ENCODE peak calls at places on chromosomes 2 and 18, in eight cellular contexts. F is neuronal stem cell; H is right cardiac atrium; Q is colonic mucosa; N is coronary artery; Z is CD8-positive, alpha-beta memory T cell; S is endodermal cell; W is PC-9. A is an unnamed sample.
A peak's percentile ranks its signal among the peaks of the same experiment; 100 is the strongest.

GRCh38 chr2:179701524-179702110 is 159.8 kb downstream of the ZNF385B start:
- DNase-seq in F (no peak), H (no peak), W (peak; percentile 50), Z (no peak), S (no peak), Q (no peak), N (no peak), A (no peak)

GRCh38 chr2:47056875-47057731 is 98.0 kb downstream of the STPG4 start:
- DNase-seq in F (no peak), Z (no peak), S (no peak), W (no peak), H (peak; percentile 86), N (no peak), Q (peak; percentile 67), A (no peak)

GRCh38 chr2:61967262-61967661 is 61.8 kb downstream of the COMMD1 start:
- DNase-seq in Z (no peak), W (no peak), Q (no peak), H (no peak), F (no peak), S (no peak), N (no peak), A (no peak)

GRCh38 chr2:84613082-84613481 is 96.8 kb downstream of the DNAH6 start:
- DNase-seq in S (peak; percentile 66), H (no peak), F (no peak), Z (no peak), W (no peak), N (no peak), Q (peak; percentile 29), A (no peak)

GRCh38 chr2:169014780-169015179 is 16.3 kb downstream of the ABCB11 start:
- DNase-seq in F (no peak), N (no peak), Z (no peak), W (no peak), H (no peak), Q (no peak), S (no peak), A (no peak)

GRCh38 chr2:45005261-45006002 is 3.8 kb downstream of the SIX2 start:
- DNase-seq in F (no peak), H (no peak), N (no peak), W (no peak), Z (no peak), S (no peak), Q (no peak), A (no peak)

GRCh38 chr2:107543793-107544192 is 282.9 kb upstream of the RGPD4 start:
- DNase-seq in H (no peak), W (no peak), N (no peak), Q (no peak), Z (no peak), F (no peak), S (no peak), A (no peak)

GRCh38 chr2:14219306-14219705 is 413.2 kb upstream of the LRATD1 start:
- DNase-seq in H (no peak), Q (no peak), N (no peak), Z (no peak), W (no peak), S (no peak), F (no peak), A (no peak)

GRCh38 chr2:170485254-170485653 is 229.9 kb upstream of the SP5 start:
- DNase-seq in H (no peak), Q (peak; percentile 12), F (no peak), S (no peak), Z (no peak), W (no peak), N (no peak), A (no peak)

GRCh38 chr2:105404736-105405135 is 5.9 kb upstream of the FHL2 start:
- DNase-seq in Z (no peak), F (no peak), W (no peak), S (no peak), N (no peak), Q (no peak), H (no peak), A (no peak)

GRCh38 chr18:51278045-51278649 is 80.7 kb upstream of the MEX3C start:
- DNase-seq in H (no peak), W (peak; percentile 34), Z (no peak), S (peak; percentile 90), F (peak; percentile 67), Q (peak; percentile 62), N (no peak), A (peak; percentile 64)

DNA sequence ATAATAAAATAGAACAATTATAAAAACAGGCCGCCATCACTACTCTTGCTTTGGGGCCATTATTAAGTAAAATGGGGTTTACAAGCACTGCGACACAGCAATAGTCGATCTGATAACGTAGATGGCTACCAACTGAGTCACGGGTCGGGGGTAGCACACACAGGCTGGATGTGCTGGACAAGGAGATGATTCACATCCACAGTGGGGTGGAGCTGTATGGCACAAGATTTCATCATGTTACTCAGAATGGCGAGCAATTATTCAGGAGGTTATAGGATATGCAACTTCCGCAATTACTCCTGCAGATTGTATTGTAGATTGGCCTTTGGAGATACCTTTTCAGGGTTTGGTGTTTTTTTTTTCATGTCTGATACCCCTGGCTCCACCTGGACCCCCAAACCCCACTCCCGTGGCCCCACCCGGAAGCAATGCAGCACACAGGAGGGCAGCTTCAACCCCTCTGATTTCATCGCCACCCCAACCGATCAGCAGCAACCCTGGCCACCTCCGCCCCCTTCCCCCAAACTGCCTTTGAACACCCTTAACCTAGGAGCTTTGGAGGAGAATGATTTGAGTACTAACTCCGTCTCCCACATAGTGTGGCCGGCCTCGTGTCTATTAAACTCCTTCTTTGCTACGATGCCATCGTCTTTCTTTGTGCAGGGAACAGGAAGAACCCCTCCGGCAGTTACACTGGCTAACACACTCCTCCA is 21.4 kb upstream of the MLPH start:
- DNase-seq in Z (no peak), S (no peak), W (peak; percentile 79), H (no peak), N (peak; percentile 62), Q (no peak), F (no peak), A (no peak)
- H3K27ac ChIP-seq in Z (no peak overlapping the region), S (no peak overlapping the region), W (peak overlapping the region; percentile 95), H (no peak overlapping the region), N (no peak overlapping the region), Q (no peak overlapping the region), F (no peak overlapping the region), A (no peak overlapping the region)

GRCh38 chr18:54828986-54829385 is 709 bp downstream of the RAB27B start:
- DNase-seq in F (no peak), Z (no peak), N (no peak), W (no peak), Q (no peak), H (no peak), S (no peak), A (no peak)
- H3K4me3 ChIP-seq in F (no peak overlapping the region), Z (peak overlapping the region; percentile 85), N (peak overlapping the region; percentile 77), W (peak overlapping the region; percentile 95), Q (peak overlapping the region; percentile 52), H (peak overlapping the region; percentile 30), S (peak overlapping the region; percentile 86), A (no peak overlapping the region)

DNA sequence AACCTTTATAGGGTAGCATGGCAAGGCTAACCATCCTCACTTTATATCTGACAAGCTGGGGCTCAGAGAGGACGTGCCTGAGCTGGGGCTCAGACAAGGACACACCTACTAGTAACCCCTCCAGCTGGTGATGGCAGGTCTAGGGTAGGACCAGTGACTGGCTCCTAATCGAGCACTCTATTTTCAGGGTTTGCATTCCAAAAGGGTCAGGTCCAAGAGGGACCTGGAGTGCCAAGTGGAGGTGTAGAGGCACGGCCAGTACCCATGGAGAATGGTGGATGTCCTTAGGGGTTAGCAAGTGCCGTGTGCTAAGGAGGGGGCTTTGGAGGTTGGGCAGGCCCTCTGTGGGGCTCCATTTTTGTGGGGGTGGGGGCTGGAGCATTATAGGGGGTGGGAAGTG is 1.2 kb upstream of the DES start:
- DNase-seq in H (no peak), N (no peak), F (no peak), S (peak; percentile 59), Z (no peak), W (no peak), Q (no peak), A (no peak)
- H3K27ac ChIP-seq in H (peak overlapping the region; percentile 95), N (peak overlapping the region; percentile 95), F (no peak overlapping the region), S (no peak overlapping the region), Z (no peak overlapping the region), W (no peak overlapping the region), Q (no peak overlapping the region), A (no peak overlapping the region)

GRCh38 chr2:217935245-217935879 is 67.4 kb downstream of the TNS1 start:
- DNase-seq in N (no peak), W (no peak), H (peak; percentile 81), Q (no peak), S (no peak), F (no peak), Z (no peak), A (no peak)
- H3K4me3 ChIP-seq in N (peak overlapping the region; percentile 99), W (no peak overlapping the region), H (peak overlapping the region; percentile 3), Q (no peak overlapping the region), S (no peak overlapping the region), F (no peak overlapping the region), Z (no peak overlapping the region), A (no peak overlapping the region)

GRCh38 chr2:43448011-43448821 is 147.6 kb downstream of the THADA start:
- DNase-seq in F (no peak), N (no peak), W (no peak), Z (no peak), Q (no peak), S (peak; percentile 59), H (no peak), A (no peak)
- H3K27ac ChIP-seq in F (peak overlapping the region; percentile 35), N (no peak overlapping the region), W (peak overlapping the region; percentile 32), Z (no peak overlapping the region), Q (no peak overlapping the region), S (peak overlapping the region; percentile 66), H (no peak overlapping the region), A (no peak overlapping the region)

GRCh38 chr2:172101008-172101706 is 1.5 kb downstream of the DLX2 start:
- DNase-seq in Q (no peak), F (peak; percentile 21), S (peak; percentile 72), H (no peak), W (no peak), Z (no peak), N (no peak), A (no peak)
- H3K4me3 ChIP-seq in Q (no peak overlapping the region), F (no peak overlapping the region), S (peak overlapping the region; percentile 23), H (peak overlapping the region; percentile 1), W (no peak overlapping the region), Z (no peak overlapping the region), N (peak overlapping the region; percentile 70), A (no peak overlapping the region)

DNA sequence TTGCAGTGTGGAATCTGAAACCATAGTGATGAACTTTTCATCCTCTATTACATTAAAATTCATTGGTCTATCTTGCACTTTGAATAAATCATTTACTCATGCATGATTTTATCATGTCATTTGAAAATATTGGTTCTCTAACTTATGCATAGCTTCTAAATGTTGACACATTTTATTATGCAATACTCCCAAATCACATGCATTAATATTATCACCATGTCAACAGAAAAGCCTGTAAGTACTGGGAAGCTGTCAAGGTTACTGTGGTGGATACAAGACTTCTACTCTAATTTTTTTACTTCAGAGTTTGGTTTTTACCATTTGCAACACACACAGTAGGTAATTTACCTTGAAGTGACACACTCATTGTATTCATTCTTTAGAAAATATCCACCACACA is 1432.1 kb downstream of the LRP1B start:
- DNase-seq in H (no peak), Z (no peak), N (no peak), F (no peak), S (no peak), Q (no peak), W (no peak), A (no peak)
- H3K27ac ChIP-seq in H (no peak overlapping the region), Z (no peak overlapping the region), N (no peak overlapping the region), F (no peak overlapping the region), S (no peak overlapping the region), Q (no peak overlapping the region), W (no peak overlapping the region), A (no peak overlapping the region)

GRCh38 chr2:38605298-38605830 is 2.6 kb upstream of the HNRNPLL start:
- DNase-seq in H (no peak), Z (no peak), S (no peak), N (no peak), F (no peak), W (no peak), Q (no peak), A (no peak)
- H3K4me3 ChIP-seq in H (no peak overlapping the region), Z (no peak overlapping the region), S (no peak overlapping the region), N (no peak overlapping the region), F (no peak overlapping the region), W (no peak overlapping the region), Q (no peak overlapping the region), A (no peak overlapping the region)